ENCODE peak calls at places on chromosomes 6 and 20, in ten cellular contexts. R is foreskin keratinocyte, Y is astrocyte of the spinal cord, X is brain microvascular endothelial cell, T is endodermal cell, K is upper lobe of right lung, C is body of pancreas, O is right lobe of liver, M is epithelial cell of esophagus, P is psoas muscle. J is an unnamed sample.

GRCh38 chr20:63973636-63974401 is 4.1 kb upstream of the ZNF512B start:
- DNase-seq in R (peak; percentile 38), Y (peak; percentile 78), X (peak; percentile 71), T (peak; percentile 95), K (peak; percentile 95), C (peak; percentile 89), O (peak; percentile 91), M (peak; percentile 77), P (peak; percentile 89), J (peak; percentile 97)

GRCh38 chr6:39289490-39289889 is 24.7 kb downstream of the KCNK17 start:
- DNase-seq in R (no peak), Y (no peak), X (no peak), T (no peak), K (no peak), C (no peak), O (no peak), M (no peak), P (no peak), J (no peak)

GRCh38 chr6:124463271-124463670 is 499.0 kb upstream of the RNF217 start:
- DNase-seq in R (no peak), Y (no peak), X (no peak), T (no peak), K (no peak), C (no peak), O (no peak), M (no peak), P (no peak), J (no peak)

GRCh38 chr6:148501178-148501590 is 158.5 kb downstream of the SASH1 start:
- DNase-seq in R (peak; percentile 78), Y (peak; percentile 93), X (peak; percentile 90), T (no peak), K (no peak), C (peak; percentile 26), O (no peak), M (peak; percentile 63), P (peak; percentile 49), J (no peak)

GRCh38 chr6:149450679-149451360 is 34.0 kb downstream of the ZC3H12D start:
- DNase-seq in R (no peak), Y (no peak), X (no peak), T (peak; percentile 72), K (peak; percentile 81), C (peak; percentile 23), O (no peak), M (no peak), P (peak; percentile 39), J (peak; percentile 52)

GRCh38 chr20:56257604-56258003 is 9.1 kb downstream of the MC3R start:
- DNase-seq in R (no peak), Y (no peak), X (no peak), T (no peak), K (no peak), C (no peak), O (no peak), M (peak; percentile 10), P (no peak), J (no peak)

GRCh38 chr6:116932496-116932895 is 55.5 kb downstream of the RFX6 start:
- DNase-seq in R (no peak), Y (no peak), X (no peak), T (no peak), K (no peak), C (no peak), O (no peak), M (no peak), P (no peak), J (no peak)

GRCh38 chr6:148800535-148800934 is 53.7 kb downstream of the UST start:
- DNase-seq in R (no peak), Y (no peak), X (no peak), T (no peak), K (no peak), C (no peak), O (no peak), M (no peak), P (no peak), J (no peak)

GRCh38 chr20:33796907-33797544 is 14.1 kb upstream of the CHMP4B start:
- DNase-seq in R (no peak), Y (no peak), X (no peak), T (no peak), K (no peak), C (no peak), O (no peak), M (peak; percentile 36), P (no peak), J (no peak)

GRCh38 chr6:83053678-83054077 is 12.0 kb downstream of the UBE3D start:
- DNase-seq in R (no peak), Y (no peak), X (no peak), T (no peak), K (no peak), C (no peak), O (no peak), M (no peak), P (no peak), J (no peak)

GRCh38 chr20:47205577-47206123 is 150.8 kb downstream of the ZMYND8 start:
- DNase-seq in R (no peak), Y (peak; percentile 68), X (peak; percentile 77), T (peak; percentile 84), K (peak; percentile 78), C (peak; percentile 46), O (peak; percentile 70), M (peak; percentile 70), P (peak; percentile 63), J (peak; percentile 36)

GRCh38 chr6:106927531-106928398 is 46.8 kb downstream of the CD24 start:
- DNase-seq in R (no peak), Y (peak; percentile 51), X (peak; percentile 43), T (peak; percentile 91), K (peak; percentile 72), C (peak; percentile 67), O (peak; percentile 71), M (peak; percentile 68), P (no peak), J (peak; percentile 92)

DNA sequence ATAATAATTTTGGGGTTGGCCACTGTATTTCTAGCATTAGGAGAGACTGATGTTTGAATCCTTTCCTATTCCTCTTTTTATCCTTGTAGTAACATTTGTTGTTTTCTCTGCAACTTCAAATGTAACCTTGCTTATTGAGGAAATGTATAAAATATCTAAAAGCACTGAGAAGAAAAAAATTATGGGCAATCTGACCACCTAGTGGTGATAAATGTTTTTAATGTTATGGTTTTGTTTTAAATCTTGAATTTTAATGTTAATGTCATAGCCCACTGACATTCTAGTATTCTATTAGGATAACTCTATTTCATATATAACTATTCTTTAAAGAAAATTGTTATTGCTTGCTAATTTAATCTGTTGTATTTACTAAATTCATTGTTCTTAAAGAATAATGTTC is 134.4 kb downstream of the FARS2 start:
- DNase-seq in R (no peak), Y (no peak), X (no peak), T (no peak), K (no peak), C (no peak), O (no peak), M (no peak), P (no peak), J (no peak)
- TF ChIP-seq CTCF in R (no peak), Y (no peak), X (no peak), T (no peak), K (no peak), C (no peak), O (no peak), M (no peak), P (no peak), J (no peak)

GRCh38 chr6:19929312-19929711 is 92.1 kb downstream of the ID4 start:
- DNase-seq in R (no peak), Y (no peak), X (no peak), T (no peak), K (no peak), C (no peak), O (no peak), M (no peak), P (no peak), J (no peak)
- TF ChIP-seq CTCF in R (no peak), Y (no peak), X (no peak), T (no peak), K (no peak), C (no peak), O (no peak), M (no peak), P (no peak), J (no peak)

GRCh38 chr6:84539122-84539856 is 225.1 kb downstream of the TBX18 start:
- DNase-seq in R (no peak), Y (no peak), X (no peak), T (no peak), K (no peak), C (no peak), O (no peak), M (no peak), P (no peak), J (no peak)

DNA sequence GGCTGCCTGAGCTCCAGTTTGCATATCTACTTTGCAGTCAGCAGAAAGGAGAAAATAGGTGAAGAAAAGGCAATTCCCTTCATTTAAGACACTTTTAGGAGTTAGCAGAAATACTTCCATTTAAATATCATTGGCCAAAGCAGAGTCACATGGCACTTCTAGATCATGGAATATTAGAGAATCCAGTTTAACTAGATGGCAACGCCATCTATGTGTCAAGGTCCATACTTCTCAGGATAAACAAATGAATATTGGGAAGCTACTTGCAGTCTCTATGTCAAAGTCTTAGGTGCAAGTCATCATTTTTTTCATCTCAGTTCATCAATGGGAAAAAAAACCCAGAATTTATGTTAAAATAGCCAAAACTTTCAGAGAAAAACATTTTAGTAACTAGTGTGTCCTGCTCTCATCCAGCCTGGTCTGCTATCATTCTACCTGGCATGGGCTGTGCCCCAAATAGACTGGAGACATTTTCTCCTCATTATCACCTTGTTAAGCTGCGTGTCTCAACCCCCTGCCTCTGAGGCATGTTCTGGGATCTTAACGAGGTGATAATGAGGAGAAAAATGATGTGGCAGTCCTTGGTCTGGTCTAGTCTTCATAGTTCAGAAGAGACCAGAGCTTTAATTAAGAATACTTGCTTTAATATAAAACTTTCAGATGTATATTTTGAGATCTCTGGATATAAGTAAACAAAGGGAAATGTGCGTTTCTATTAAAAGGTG is 227.3 kb downstream of the TBX18 start:
- DNase-seq in R (no peak), Y (no peak), X (no peak), T (peak; percentile 87), K (no peak), C (no peak), O (no peak), M (peak; percentile 12), P (no peak), J (no peak)
- TF ChIP-seq CTCF in R (no peak), Y (no peak), X (no peak), T (peak; percentile 35), K (no peak), C (no peak), O (no peak), M (no peak), P (no peak), J (no peak)

GRCh38 chr20:651713-652610 is 1.0 kb downstream of the SRXN1 start:
- DNase-seq in R (no peak), Y (no peak), X (no peak), T (peak; percentile 63), K (no peak), C (no peak), O (no peak), M (no peak), P (no peak), J (no peak)

GRCh38 chr20:652611-653109 is 340 bp downstream of the SRXN1 start:
- DNase-seq in R (no peak), Y (peak; percentile 31), X (peak; percentile 25), T (peak; percentile 78), K (peak; percentile 79), C (peak; percentile 27), O (peak; percentile 72), M (no peak), P (no peak), J (no peak)

GRCh38 chr20:650281-650680 is 2.7 kb downstream of the SRXN1 start:
- DNase-seq in R (no peak), Y (no peak), X (no peak), T (no peak), K (no peak), C (no peak), O (no peak), M (no peak), P (no peak), J (no peak)

GRCh38 chr20:653110-653589 is at the start of gene SRXN1:
- DNase-seq in R (peak; percentile 55), Y (peak; percentile 94), X (peak; percentile 80), T (peak; percentile 97), K (peak; percentile 97), C (peak; percentile 93), O (peak; percentile 95), M (peak; percentile 97), P (peak; percentile 95), J (peak; percentile 91)

GRCh38 chr20:650954-651353 is 2.0 kb downstream of the SRXN1 start:
- DNase-seq in R (no peak), Y (no peak), X (peak; percentile 12), T (peak; percentile 63), K (no peak), C (no peak), O (no peak), M (no peak), P (no peak), J (no peak)
- TF ChIP-seq CTCF in R (peak; percentile 6), Y (peak; percentile 20), X (peak; percentile 47), T (peak; percentile 53), K (no peak), C (no peak), O (no peak), M (no peak), P (peak; percentile 20), J (no peak)